ENCODE peak calls at places on chromosomes 16 and 17, in nine cellular contexts. One of them, this sample, is unnamed.

GRCh38 chr16:3317315-3317999 is 12.2 kb downstream of the ZNF75A start:
- DNase-seq in PC-3: no peak
- DNase-seq in endothelial cell of umbilical vein: peak
- DNase-seq in hepatocyte: no peak
- DNase-seq in HepG2: no peak
- DNase-seq in SK-N-SH: no peak
- DNase-seq in mammary epithelial cell: no peak
- DNase-seq in OCI-LY7: no peak
- DNase-seq in HCT116: no peak
- DNase-seq in this sample: no peak

GRCh38 chr17:56222255-56222654 is 69.0 kb downstream of the ANKFN1 start:
- DNase-seq in PC-3: no peak
- DNase-seq in endothelial cell of umbilical vein: no peak
- DNase-seq in hepatocyte: no peak
- DNase-seq in HepG2: no peak
- DNase-seq in SK-N-SH: no peak
- DNase-seq in mammary epithelial cell: peak
- DNase-seq in OCI-LY7: no peak
- DNase-seq in HCT116: no peak
- DNase-seq in this sample: no peak

GRCh38 chr17:40516581-40517285 is 15.3 kb upstream of the TNS4 start:
- DNase-seq in PC-3: peak
- DNase-seq in endothelial cell of umbilical vein: no peak
- DNase-seq in hepatocyte: no peak
- DNase-seq in HepG2: peak
- DNase-seq in SK-N-SH: peak
- DNase-seq in mammary epithelial cell: peak
- DNase-seq in OCI-LY7: peak
- DNase-seq in HCT116: peak
- DNase-seq in this sample: no peak

GRCh38 chr17:43732961-43733360 is 25.6 kb downstream of the SOST start:
- DNase-seq in PC-3: peak
- DNase-seq in endothelial cell of umbilical vein: no peak
- DNase-seq in hepatocyte: no peak
- DNase-seq in HepG2: no peak
- DNase-seq in SK-N-SH: no peak
- DNase-seq in mammary epithelial cell: peak
- DNase-seq in OCI-LY7: no peak
- DNase-seq in HCT116: no peak
- DNase-seq in this sample: no peak

GRCh38 chr16:75942901-75943300 is 216.6 kb upstream of the CPHXL start:
- DNase-seq in PC-3: no peak
- DNase-seq in endothelial cell of umbilical vein: no peak
- DNase-seq in hepatocyte: no peak
- DNase-seq in HepG2: no peak
- DNase-seq in SK-N-SH: no peak
- DNase-seq in mammary epithelial cell: no peak
- DNase-seq in OCI-LY7: no peak
- DNase-seq in HCT116: no peak
- DNase-seq in this sample: no peak

GRCh38 chr17:67469208-67469980 is 92.3 kb downstream of the PITPNC1 start:
- DNase-seq in PC-3: no peak
- DNase-seq in endothelial cell of umbilical vein: no peak
- DNase-seq in hepatocyte: peak
- DNase-seq in HepG2: peak
- DNase-seq in SK-N-SH: peak
- DNase-seq in mammary epithelial cell: no peak
- DNase-seq in OCI-LY7: no peak
- DNase-seq in HCT116: no peak
- DNase-seq in this sample: no peak

GRCh38 chr17:68849673-68850260 is 105.4 kb downstream of the ABCA8 start:
- DNase-seq in PC-3: no peak
- DNase-seq in endothelial cell of umbilical vein: no peak
- DNase-seq in hepatocyte: no peak
- DNase-seq in HepG2: no peak
- DNase-seq in SK-N-SH: no peak
- DNase-seq in mammary epithelial cell: peak
- DNase-seq in OCI-LY7: no peak
- DNase-seq in HCT116: no peak
- DNase-seq in this sample: no peak

GRCh38 chr16:25693621-25694020 is 1.9 kb downstream of the HS3ST4 start:
- DNase-seq in PC-3: no peak
- DNase-seq in endothelial cell of umbilical vein: no peak
- DNase-seq in hepatocyte: no peak
- DNase-seq in HepG2: no peak
- DNase-seq in SK-N-SH: no peak
- DNase-seq in mammary epithelial cell: no peak
- DNase-seq in OCI-LY7: no peak
- DNase-seq in HCT116: no peak
- DNase-seq in this sample: no peak

GRCh38 chr16:66420396-66420795 is 6.7 kb upstream of the BEAN1 start:
- DNase-seq in PC-3: peak
- DNase-seq in endothelial cell of umbilical vein: no peak
- DNase-seq in hepatocyte: no peak
- DNase-seq in HepG2: no peak
- DNase-seq in SK-N-SH: no peak
- DNase-seq in mammary epithelial cell: no peak
- DNase-seq in OCI-LY7: no peak
- DNase-seq in HCT116: no peak
- DNase-seq in this sample: no peak

GRCh38 chr16:50251375-50252081 is 14.8 kb upstream of the ADCY7 start:
- DNase-seq in PC-3: peak
- DNase-seq in endothelial cell of umbilical vein: no peak
- DNase-seq in hepatocyte: no peak
- DNase-seq in HepG2: no peak
- DNase-seq in SK-N-SH: no peak
- DNase-seq in mammary epithelial cell: peak
- DNase-seq in OCI-LY7: no peak
- DNase-seq in HCT116: no peak
- DNase-seq in this sample: no peak

GRCh38 chr16:922051-922450 is 48.7 kb downstream of the LMF1 start:
- DNase-seq in PC-3: no peak
- DNase-seq in endothelial cell of umbilical vein: no peak
- DNase-seq in hepatocyte: no peak
- DNase-seq in HepG2: no peak
- DNase-seq in SK-N-SH: no peak
- DNase-seq in mammary epithelial cell: no peak
- DNase-seq in OCI-LY7: no peak
- DNase-seq in HCT116: no peak
- DNase-seq in this sample: no peak

GRCh38 chr16:921321-921905 is 49.4 kb downstream of the LMF1 start:
- DNase-seq in PC-3: no peak
- DNase-seq in endothelial cell of umbilical vein: no peak
- DNase-seq in hepatocyte: no peak
- DNase-seq in HepG2: no peak
- DNase-seq in SK-N-SH: no peak
- DNase-seq in mammary epithelial cell: no peak
- DNase-seq in OCI-LY7: no peak
- DNase-seq in HCT116: no peak
- DNase-seq in this sample: no peak

GRCh38 chr16:919658-920631 is 50.8 kb downstream of the LMF1 start:
- DNase-seq in PC-3: no peak
- DNase-seq in endothelial cell of umbilical vein: no peak
- DNase-seq in hepatocyte: peak
- DNase-seq in HepG2: no peak
- DNase-seq in SK-N-SH: no peak
- DNase-seq in mammary epithelial cell: no peak
- DNase-seq in OCI-LY7: no peak
- DNase-seq in HCT116: no peak
- DNase-seq in this sample: no peak

GRCh38 chr16:918741-919657 is 51.8 kb downstream of the LMF1 start:
- DNase-seq in PC-3: no peak
- DNase-seq in endothelial cell of umbilical vein: no peak
- DNase-seq in hepatocyte: no peak
- DNase-seq in HepG2: no peak
- DNase-seq in SK-N-SH: no peak
- DNase-seq in mammary epithelial cell: no peak
- DNase-seq in OCI-LY7: no peak
- DNase-seq in HCT116: no peak
- DNase-seq in this sample: no peak

GRCh38 chr16:920722-921121 is 50.1 kb downstream of the LMF1 start:
- DNase-seq in PC-3: no peak
- DNase-seq in endothelial cell of umbilical vein: no peak
- DNase-seq in hepatocyte: no peak
- DNase-seq in HepG2: no peak
- DNase-seq in SK-N-SH: no peak
- DNase-seq in mammary epithelial cell: no peak
- DNase-seq in OCI-LY7: no peak
- DNase-seq in HCT116: no peak
- DNase-seq in this sample: peak
- H2AFZ ChIP-seq in PC-3: no peak
- H2AFZ ChIP-seq in endothelial cell of umbilical vein: no peak
- H2AFZ ChIP-seq in hepatocyte: no peak
- H2AFZ ChIP-seq in HepG2: no peak
- H2AFZ ChIP-seq in SK-N-SH: no peak
- H2AFZ ChIP-seq in mammary epithelial cell: no peak
- H2AFZ ChIP-seq in OCI-LY7: no peak
- H2AFZ ChIP-seq in HCT116: no peak
- H2AFZ ChIP-seq in this sample: no peak

GRCh38 chr17:16417896-16418683 is 2.7 kb downstream of the TRPV2 start:
- DNase-seq in PC-3: peak
- DNase-seq in endothelial cell of umbilical vein: no peak
- DNase-seq in hepatocyte: peak
- DNase-seq in HepG2: no peak
- DNase-seq in SK-N-SH: no peak
- DNase-seq in mammary epithelial cell: no peak
- DNase-seq in OCI-LY7: no peak
- DNase-seq in HCT116: no peak
- DNase-seq in this sample: no peak
- H2AFZ ChIP-seq in PC-3: no peak
- H2AFZ ChIP-seq in endothelial cell of umbilical vein: peak
- H2AFZ ChIP-seq in hepatocyte: no peak
- H2AFZ ChIP-seq in HepG2: no peak
- H2AFZ ChIP-seq in SK-N-SH: no peak
- H2AFZ ChIP-seq in mammary epithelial cell: no peak
- H2AFZ ChIP-seq in OCI-LY7: no peak
- H2AFZ ChIP-seq in HCT116: peak
- H2AFZ ChIP-seq in this sample: no peak

GRCh38 chr16:73018796-73019455 is 29.0 kb downstream of the ZFHX3 start:
- DNase-seq in PC-3: no peak
- DNase-seq in endothelial cell of umbilical vein: no peak
- DNase-seq in hepatocyte: no peak
- DNase-seq in HepG2: no peak
- DNase-seq in SK-N-SH: no peak
- DNase-seq in mammary epithelial cell: no peak
- DNase-seq in OCI-LY7: no peak
- DNase-seq in HCT116: no peak
- DNase-seq in this sample: no peak
- H2AFZ ChIP-seq in PC-3: no peak
- H2AFZ ChIP-seq in endothelial cell of umbilical vein: no peak
- H2AFZ ChIP-seq in hepatocyte: no peak
- H2AFZ ChIP-seq in HepG2: no peak
- H2AFZ ChIP-seq in SK-N-SH: no peak
- H2AFZ ChIP-seq in mammary epithelial cell: no peak
- H2AFZ ChIP-seq in OCI-LY7: no peak
- H2AFZ ChIP-seq in HCT116: no peak
- H2AFZ ChIP-seq in this sample: no peak

DNA sequence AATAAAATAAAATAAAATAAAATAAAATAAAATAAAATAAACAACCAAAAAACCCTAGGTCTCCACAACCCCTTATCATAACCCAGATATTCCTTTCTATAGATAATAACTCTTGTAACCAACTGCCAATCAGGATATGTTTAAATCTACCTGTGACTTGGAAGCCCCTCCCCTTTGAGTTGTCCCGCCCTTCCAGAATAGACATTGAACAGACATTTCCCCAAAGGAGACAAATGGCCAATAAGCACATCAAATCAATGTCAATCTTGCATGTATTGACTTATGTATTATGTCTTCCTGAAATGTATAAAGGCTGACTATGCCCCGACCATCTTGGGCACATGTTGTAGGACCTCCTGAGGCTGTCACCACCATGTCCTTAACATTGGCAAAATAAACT is 1.5 kb upstream of the MAPK7 start:
- DNase-seq in PC-3: peak
- DNase-seq in endothelial cell of umbilical vein: no peak
- DNase-seq in hepatocyte: no peak
- DNase-seq in HepG2: no peak
- DNase-seq in SK-N-SH: no peak
- DNase-seq in mammary epithelial cell: peak
- DNase-seq in OCI-LY7: no peak
- DNase-seq in HCT116: peak
- DNase-seq in this sample: peak
- H2AFZ ChIP-seq in PC-3: peak
- H2AFZ ChIP-seq in endothelial cell of umbilical vein: no peak
- H2AFZ ChIP-seq in hepatocyte: peak
- H2AFZ ChIP-seq in HepG2: no peak
- H2AFZ ChIP-seq in SK-N-SH: peak
- H2AFZ ChIP-seq in mammary epithelial cell: peak
- H2AFZ ChIP-seq in OCI-LY7: peak
- H2AFZ ChIP-seq in HCT116: no peak
- H2AFZ ChIP-seq in this sample: no peak

DNA sequence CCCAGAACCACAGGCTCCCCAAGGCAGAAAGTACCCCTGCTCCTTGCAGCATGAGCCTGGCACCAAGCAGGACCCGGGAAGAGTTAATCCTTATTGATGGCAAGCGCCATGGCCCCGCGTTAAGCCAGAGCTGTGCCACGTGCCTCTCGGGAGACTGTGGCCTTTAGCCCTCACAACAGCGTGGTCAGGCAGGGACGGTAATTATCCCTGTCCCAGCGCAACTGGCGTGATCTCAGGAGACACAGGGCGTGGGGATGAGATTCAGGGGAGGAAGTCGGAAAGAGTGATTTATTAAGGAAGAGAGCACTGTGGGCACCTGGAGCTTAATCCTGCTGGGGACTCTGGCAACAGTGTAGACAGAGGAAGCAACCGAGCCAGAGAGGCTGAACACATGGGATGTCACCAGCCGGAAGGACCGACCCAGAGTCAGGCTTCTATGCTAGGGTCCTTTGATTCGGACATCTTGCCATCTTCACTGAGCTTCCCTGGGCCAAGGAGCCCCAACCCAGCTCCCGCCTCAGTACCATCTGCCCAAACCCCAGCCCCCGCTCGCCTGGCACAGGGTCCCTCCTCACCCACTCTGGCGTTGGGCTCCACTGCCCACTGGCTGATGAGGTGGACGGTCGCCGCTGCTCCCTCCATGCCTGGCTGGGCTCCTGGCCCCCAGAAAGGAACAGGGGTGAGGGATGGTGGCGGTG is 16.9 kb downstream of the OTOP3 start:
- DNase-seq in PC-3: no peak
- DNase-seq in endothelial cell of umbilical vein: no peak
- DNase-seq in hepatocyte: no peak
- DNase-seq in HepG2: no peak
- DNase-seq in SK-N-SH: no peak
- DNase-seq in mammary epithelial cell: no peak
- DNase-seq in OCI-LY7: no peak
- DNase-seq in HCT116: no peak
- DNase-seq in this sample: no peak
- H2AFZ ChIP-seq in PC-3: no peak
- H2AFZ ChIP-seq in endothelial cell of umbilical vein: no peak
- H2AFZ ChIP-seq in hepatocyte: no peak
- H2AFZ ChIP-seq in HepG2: no peak
- H2AFZ ChIP-seq in SK-N-SH: no peak
- H2AFZ ChIP-seq in mammary epithelial cell: no peak
- H2AFZ ChIP-seq in OCI-LY7: no peak
- H2AFZ ChIP-seq in HCT116: no peak
- H2AFZ ChIP-seq in this sample: no peak

DNA sequence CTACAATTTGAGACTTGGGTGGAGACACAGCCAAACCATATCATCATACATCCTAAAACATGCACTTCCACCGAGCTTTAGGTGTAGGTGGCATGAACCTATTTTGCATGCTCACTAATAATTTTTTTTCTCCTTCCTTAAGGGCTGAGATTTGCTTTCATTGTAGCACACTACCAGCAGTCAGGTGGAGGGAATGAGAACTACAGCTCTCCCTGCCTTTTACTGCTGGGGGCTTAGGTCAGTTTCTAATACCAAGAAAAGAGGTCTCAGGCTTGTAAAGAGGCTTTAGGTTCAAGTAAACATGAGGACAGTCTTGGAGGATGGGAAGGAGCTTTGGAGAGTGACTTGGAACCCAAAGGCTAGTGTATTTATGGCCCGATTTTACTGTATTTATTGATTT is 22.0 kb downstream of the CFAP20 start:
- DNase-seq in PC-3: no peak
- DNase-seq in endothelial cell of umbilical vein: no peak
- DNase-seq in hepatocyte: no peak
- DNase-seq in HepG2: no peak
- DNase-seq in SK-N-SH: no peak
- DNase-seq in mammary epithelial cell: no peak
- DNase-seq in OCI-LY7: no peak
- DNase-seq in HCT116: no peak
- DNase-seq in this sample: peak
- H2AFZ ChIP-seq in PC-3: no peak
- H2AFZ ChIP-seq in endothelial cell of umbilical vein: no peak
- H2AFZ ChIP-seq in hepatocyte: no peak
- H2AFZ ChIP-seq in HepG2: no peak
- H2AFZ ChIP-seq in SK-N-SH: no peak
- H2AFZ ChIP-seq in mammary epithelial cell: no peak
- H2AFZ ChIP-seq in OCI-LY7: no peak
- H2AFZ ChIP-seq in HCT116: no peak
- H2AFZ ChIP-seq in this sample: no peak